ENCODE peak calls at places on chromosomes 3 and 15, in seven cellular contexts. One of them, this sample, is unnamed.

GRCh38 chr15:40847225-40847961 is 3.5 kb downstream of the SPINT1 start:
- DNase-seq in right atrium auricular region: no peak
- DNase-seq in left lung: peak; percentile 88
- DNase-seq in iPS DF 19.7: no peak
- DNase-seq in HCEC 1CT: peak; percentile 12
- DNase-seq in AG09319: no peak
- DNase-seq in AG04449: no peak
- DNase-seq in this sample: no peak

GRCh38 chr3:15983693-15984092 is 185.9 kb upstream of the ANKRD28 start:
- DNase-seq in right atrium auricular region: no peak
- DNase-seq in left lung: no peak
- DNase-seq in iPS DF 19.7: no peak
- DNase-seq in HCEC 1CT: no peak
- DNase-seq in AG09319: no peak
- DNase-seq in AG04449: no peak
- DNase-seq in this sample: no peak

GRCh38 chr3:97957617-97958311 is 14.5 kb downstream of the RIOX2 start:
- DNase-seq in right atrium auricular region: no peak
- DNase-seq in left lung: no peak
- DNase-seq in iPS DF 19.7: no peak
- DNase-seq in HCEC 1CT: peak; percentile 52
- DNase-seq in AG09319: no peak
- DNase-seq in AG04449: no peak
- DNase-seq in this sample: no peak

GRCh38 chr3:195895900-195896360 is 12.4 kb downstream of the TNK2 start:
- DNase-seq in right atrium auricular region: peak; percentile 81
- DNase-seq in left lung: peak; percentile 92
- DNase-seq in iPS DF 19.7: no peak
- DNase-seq in HCEC 1CT: peak; percentile 26
- DNase-seq in AG09319: no peak
- DNase-seq in AG04449: no peak
- DNase-seq in this sample: no peak

GRCh38 chr3:158711886-158712285 is 20.4 kb downstream of the RARRES1 start:
- DNase-seq in right atrium auricular region: no peak
- DNase-seq in left lung: no peak
- DNase-seq in iPS DF 19.7: no peak
- DNase-seq in HCEC 1CT: peak; percentile 96
- DNase-seq in AG09319: peak; percentile 73
- DNase-seq in AG04449: no peak
- DNase-seq in this sample: peak; percentile 31

GRCh38 chr3:183486472-183486871 is 58.1 kb upstream of the MCF2L2 start:
- DNase-seq in right atrium auricular region: peak; percentile 43
- DNase-seq in left lung: no peak
- DNase-seq in iPS DF 19.7: no peak
- DNase-seq in HCEC 1CT: no peak
- DNase-seq in AG09319: no peak
- DNase-seq in AG04449: no peak
- DNase-seq in this sample: no peak

GRCh38 chr3:129606522-129607390 is at the start of gene PLXND1:
- DNase-seq in right atrium auricular region: peak; percentile 89
- DNase-seq in left lung: peak; percentile 92
- DNase-seq in iPS DF 19.7: no peak
- DNase-seq in HCEC 1CT: peak; percentile 29
- DNase-seq in AG09319: no peak
- DNase-seq in AG04449: no peak
- DNase-seq in this sample: no peak

GRCh38 chr3:135781026-135781815 is 184.3 kb upstream of the PPP2R3A start:
- DNase-seq in right atrium auricular region: no peak
- DNase-seq in left lung: no peak
- DNase-seq in iPS DF 19.7: no peak
- DNase-seq in HCEC 1CT: no peak
- DNase-seq in AG09319: no peak
- DNase-seq in AG04449: no peak
- DNase-seq in this sample: no peak

GRCh38 chr3:156761713-156762575 is 64.2 kb upstream of the LEKR1 start:
- DNase-seq in right atrium auricular region: no peak
- DNase-seq in left lung: no peak
- DNase-seq in iPS DF 19.7: no peak
- DNase-seq in HCEC 1CT: peak; percentile 50
- DNase-seq in AG09319: peak; percentile 59
- DNase-seq in AG04449: no peak
- DNase-seq in this sample: no peak

GRCh38 chr3:49721861-49722781 is 1.6 kb downstream of the GMPPB start:
- DNase-seq in right atrium auricular region: no peak
- DNase-seq in left lung: peak; percentile 68
- DNase-seq in iPS DF 19.7: no peak
- DNase-seq in HCEC 1CT: no peak
- DNase-seq in AG09319: no peak
- DNase-seq in AG04449: no peak
- DNase-seq in this sample: no peak

GRCh38 chr3:195033531-195034091 is 237.3 kb downstream of the XXYLT1 start:
- DNase-seq in right atrium auricular region: no peak
- DNase-seq in left lung: no peak
- DNase-seq in iPS DF 19.7: no peak
- DNase-seq in HCEC 1CT: no peak
- DNase-seq in AG09319: no peak
- DNase-seq in AG04449: no peak
- DNase-seq in this sample: no peak

GRCh38 chr3:44909063-44909462 is 34.7 kb downstream of the TGM4 start:
- DNase-seq in right atrium auricular region: no peak
- DNase-seq in left lung: no peak
- DNase-seq in iPS DF 19.7: no peak
- DNase-seq in HCEC 1CT: no peak
- DNase-seq in AG09319: no peak
- DNase-seq in AG04449: no peak
- DNase-seq in this sample: no peak

GRCh38 chr3:149015383-149015782 is 24.0 kb downstream of the GYG1 start:
- DNase-seq in right atrium auricular region: no peak
- DNase-seq in left lung: no peak
- DNase-seq in iPS DF 19.7: no peak
- DNase-seq in HCEC 1CT: no peak
- DNase-seq in AG09319: no peak
- DNase-seq in AG04449: no peak
- DNase-seq in this sample: no peak

GRCh38 chr3:65048151-65048550 is 360.4 kb upstream of the ADAMTS9 start:
- DNase-seq in right atrium auricular region: no peak
- DNase-seq in left lung: no peak
- DNase-seq in iPS DF 19.7: no peak
- DNase-seq in HCEC 1CT: peak; percentile 17
- DNase-seq in AG09319: no peak
- DNase-seq in AG04449: no peak
- DNase-seq in this sample: no peak

GRCh38 chr15:42154576-42155355 is 1.7 kb downstream of the PLA2G4F start:
- DNase-seq in right atrium auricular region: no peak
- DNase-seq in left lung: no peak
- DNase-seq in iPS DF 19.7: no peak
- DNase-seq in HCEC 1CT: no peak
- DNase-seq in AG09319: no peak
- DNase-seq in AG04449: no peak
- DNase-seq in this sample: no peak

GRCh38 chr3:78689378-78689777 is 1078.4 kb downstream of the ROBO1 start:
- DNase-seq in right atrium auricular region: no peak
- DNase-seq in left lung: no peak
- DNase-seq in iPS DF 19.7: no peak
- DNase-seq in HCEC 1CT: no peak
- DNase-seq in AG09319: no peak
- DNase-seq in AG04449: no peak
- DNase-seq in this sample: no peak

GRCh38 chr3:76679510-76679909 is 360.4 kb upstream of the ROBO2 start:
- DNase-seq in right atrium auricular region: no peak
- DNase-seq in left lung: no peak
- DNase-seq in iPS DF 19.7: no peak
- DNase-seq in HCEC 1CT: no peak
- DNase-seq in AG09319: no peak
- DNase-seq in AG04449: no peak
- DNase-seq in this sample: no peak

GRCh38 chr15:42279234-42279723 is 6.0 kb upstream of the TMEM87A start:
- DNase-seq in right atrium auricular region: no peak
- DNase-seq in left lung: no peak
- DNase-seq in iPS DF 19.7: no peak
- DNase-seq in HCEC 1CT: no peak
- DNase-seq in AG09319: no peak
- DNase-seq in AG04449: no peak
- DNase-seq in this sample: no peak

GRCh38 chr15:52680041-52680391 is 828 bp upstream of the ATOSA start:
- DNase-seq in right atrium auricular region: no peak
- DNase-seq in left lung: no peak
- DNase-seq in iPS DF 19.7: no peak
- DNase-seq in HCEC 1CT: peak; percentile 21
- DNase-seq in AG09319: no peak
- DNase-seq in AG04449: no peak
- DNase-seq in this sample: peak; percentile 56